ENCODE peak calls at places on chromosomes 1 and 21, in six cellular contexts. M, X, Q, N, Z and O are unnamed samples.

GRCh38 chr1:64323054-64323453 is 119.6 kb downstream of the UBE2U start:
- DNase-seq in N (no peak), M (no peak), X (no peak), Q (no peak), Z (no peak), O (no peak)

GRCh38 chr1:6408023-6408422 is 11.7 kb downstream of the HES2 start:
- DNase-seq in N (no peak), M (no peak), Z (no peak), X (no peak), Q (no peak), O (no peak)

GRCh38 chr1:234154320-234155251 is 218.7 kb upstream of the COA6 start:
- DNase-seq in N (no peak), Z (no peak), X (peak; percentile 64), Q (peak; percentile 51), M (peak; percentile 48), O (peak; percentile 21)

GRCh38 chr1:60697204-60697994 is 385.0 kb upstream of the NFIA start:
- DNase-seq in M (no peak), Q (no peak), X (peak; percentile 5), N (no peak), Z (no peak), O (no peak)

GRCh38 chr1:234970371-234970730 is 158.3 kb downstream of the TOMM20 start:
- DNase-seq in X (peak; percentile 88), Q (no peak), N (no peak), Z (no peak), M (peak; percentile 92), O (no peak)

GRCh38 chr1:228279011-228279721 is 71.3 kb downstream of the OBSCN start:
- DNase-seq in N (peak; percentile 41), Q (no peak), X (no peak), M (no peak), Z (no peak), O (peak; percentile 51)

GRCh38 chr1:83918688-83919285 is 80.1 kb downstream of the TTLL7 start:
- DNase-seq in Q (no peak), M (no peak), Z (no peak), X (no peak), N (no peak), O (no peak)

GRCh38 chr1:8664887-8665286 is 152.6 kb downstream of the RERE start:
- DNase-seq in M (no peak), Z (no peak), N (no peak), X (no peak), Q (no peak), O (no peak)

GRCh38 chr21:28084951-28085350 is 907.7 kb downstream of the LTN1 start:
- DNase-seq in N (no peak), X (no peak), M (no peak), Z (no peak), Q (no peak), O (no peak)

GRCh38 chr1:20069932-20070331 is at the start of gene PLA2G5:
- DNase-seq in M (no peak), X (no peak), Q (no peak), N (no peak), Z (no peak), O (no peak)

GRCh38 chr1:25906644-25907300 is 553 bp upstream of the STMN1 start:
- DNase-seq in M (no peak), N (no peak), Q (no peak), X (no peak), Z (peak; percentile 61), O (no peak)

GRCh38 chr1:59596432-59596831 is 218.3 kb upstream of the HOOK1 start:
- DNase-seq in Q (no peak), N (no peak), Z (no peak), X (peak; percentile 46), M (peak; percentile 47), O (peak; percentile 65)

GRCh38 chr1:240190881-240191385 is 99.2 kb downstream of the FMN2 start:
- DNase-seq in Z (no peak), Q (peak; percentile 63), M (peak; percentile 98), N (no peak), X (peak; percentile 92), O (no peak)

GRCh38 chr1:114524933-114525332 is 13.9 kb upstream of the TRIM33 start:
- DNase-seq in Z (no peak), Q (no peak), M (no peak), X (no peak), N (no peak), O (no peak)

GRCh38 chr1:184838374-184838995 is 83.8 kb upstream of the EDEM3 start:
- DNase-seq in M (peak; percentile 69), Q (peak; percentile 15), Z (no peak), N (peak; percentile 62), X (peak; percentile 92), O (no peak)

GRCh38 chr1:173853074-173853473 is 14.7 kb downstream of the GAS5 start:
- DNase-seq in X (peak; percentile 56), M (peak; percentile 46), Q (no peak), N (no peak), Z (no peak), O (no peak)

GRCh38 chr1:63506782-63507181 is 16.2 kb downstream of the ITGB3BP start:
- DNase-seq in M (no peak), Z (no peak), N (no peak), Q (no peak), X (no peak), O (no peak)

GRCh38 chr1:67683736-67684525 is 1.1 kb upstream of the GADD45A start:
- DNase-seq in M (no peak), N (no peak), X (peak; percentile 41), Q (no peak), Z (no peak), O (no peak)

GRCh38 chr1:20359451-20360330 is 69.0 kb downstream of the VWA5B1 start:
- DNase-seq in Q (no peak), Z (no peak), X (no peak), M (no peak), N (no peak), O (peak; percentile 57)

GRCh38 chr1:210489491-210489890 is 160.8 kb downstream of the HHAT start:
- DNase-seq in M (peak; percentile 16), N (no peak), Z (no peak), X (no peak), Q (no peak), O (no peak)

GRCh38 chr1:43435146-43436145 is 18.3 kb downstream of the HYI start:
- DNase-seq in N (peak; percentile 45), X (peak; percentile 19), Z (no peak), M (peak; percentile 20), Q (no peak), O (no peak)

GRCh38 chr1:58152709-58153108 is 393.8 kb downstream of the OMA1 start:
- DNase-seq in N (no peak), Z (no peak), Q (no peak), M (no peak), X (no peak), O (no peak)

GRCh38 chr1:176770066-176770465 is 307.1 kb downstream of the PAPPA2 start:
- DNase-seq in X (no peak), Z (no peak), M (no peak), N (no peak), Q (no peak), O (no peak)

GRCh38 chr1:153849487-153850185 is 73.1 kb downstream of the GATAD2B start:
- DNase-seq in Q (no peak), N (no peak), M (no peak), X (no peak), Z (no peak), O (no peak)

GRCh38 chr1:41496080-41497055 is 11.9 kb upstream of the EDN2 start:
- DNase-seq in Q (no peak), N (peak; percentile 87), X (no peak), Z (peak; percentile 93), M (peak; percentile 73), O (peak; percentile 78)

DNA sequence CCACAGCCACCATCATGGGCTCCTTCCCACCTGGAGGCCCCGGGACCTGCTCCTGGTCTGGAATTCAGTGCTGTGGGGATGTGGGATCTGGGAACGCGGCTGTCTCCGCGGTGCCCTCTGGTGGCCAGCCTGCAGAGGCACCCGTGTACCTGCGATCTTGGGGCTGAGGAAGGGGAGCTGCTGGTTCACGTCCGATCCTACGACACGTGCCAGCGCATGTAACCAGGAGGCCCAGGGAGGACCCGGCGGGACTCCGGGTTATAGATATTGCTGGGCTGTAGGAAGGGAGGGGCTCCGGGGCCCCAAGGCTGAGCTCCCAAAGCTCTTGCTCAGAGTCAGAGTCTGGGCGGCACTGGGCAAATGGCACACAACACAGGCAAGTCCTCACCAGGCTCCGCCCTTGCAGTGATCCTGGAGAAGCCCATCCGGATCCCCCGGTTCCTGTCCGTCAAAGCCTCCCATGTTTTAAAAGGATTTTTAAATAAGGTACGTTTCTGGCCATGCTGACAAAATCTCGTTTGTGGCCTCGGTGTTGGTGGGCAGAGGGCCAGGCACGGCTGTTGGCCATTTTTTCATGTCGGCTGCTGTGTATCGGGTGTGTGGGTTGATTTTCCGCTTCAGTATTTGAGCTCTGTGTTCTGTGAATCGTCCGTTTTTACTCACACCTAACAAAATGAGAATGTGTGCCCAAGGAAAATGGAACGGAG is 20.1 kb downstream of the FAAP20 start:
- DNase-seq in N (no peak), X (no peak), Z (no peak), Q (peak; percentile 86), M (no peak), O (no peak)
- H3K4me3 ChIP-seq in N (peak overlapping the region; percentile 63), X (no peak overlapping the region), Z (peak overlapping the region; percentile 43), Q (no peak overlapping the region), M (peak overlapping the region; percentile 42), O (no peak overlapping the region)

GRCh38 chr1:214021321-214021720 is 33.5 kb downstream of the PROX1 start:
- DNase-seq in X (no peak), Z (no peak), Q (no peak), M (no peak), N (no peak), O (no peak)

GRCh38 chr1:214019499-214019898 is 31.7 kb downstream of the PROX1 start:
- DNase-seq in N (no peak), Q (no peak), M (no peak), Z (no peak), X (no peak), O (no peak)

GRCh38 chr1:214022810-214023425 is 35.1 kb downstream of the PROX1 start:
- DNase-seq in Q (no peak), X (no peak), M (no peak), Z (no peak), N (no peak), O (no peak)

GRCh38 chr1:214018605-214019268 is 31.0 kb downstream of the PROX1 start:
- DNase-seq in X (no peak), Q (no peak), Z (no peak), N (no peak), M (no peak), O (no peak)

DNA sequence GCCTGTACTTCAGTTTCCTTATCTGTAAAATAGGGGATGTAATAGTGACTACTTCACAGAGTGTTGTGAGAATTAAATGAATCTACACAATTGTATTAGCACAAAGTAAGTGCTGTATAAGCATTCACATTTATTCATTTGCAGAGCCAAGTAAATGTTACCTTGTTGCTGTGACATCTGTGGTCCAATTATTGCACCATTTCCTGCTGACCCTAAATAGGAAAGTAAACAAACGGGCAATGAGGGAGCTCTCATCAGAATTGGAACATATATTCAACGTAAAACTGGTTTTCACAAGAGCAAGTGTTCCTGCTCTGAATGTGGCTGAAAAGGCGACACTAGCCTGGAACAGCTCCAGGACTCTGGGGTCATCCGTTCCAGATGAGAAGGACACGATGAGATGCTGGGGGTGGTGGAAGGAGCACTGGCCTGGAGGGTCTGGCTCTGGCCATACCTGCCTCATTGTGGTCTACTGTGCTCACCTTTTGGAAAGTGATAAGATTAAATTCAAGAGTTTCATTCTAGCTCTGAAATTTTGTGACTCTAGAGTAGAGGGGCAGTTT is 34.5 kb downstream of the PROX1 start:
- DNase-seq in Q (no peak), Z (no peak), N (no peak), M (no peak), X (no peak), O (no peak)
- TF ChIP-seq CTCF in Q (no peak), Z (no peak), N (no peak), M (no peak), X (no peak), O (no peak)

GRCh38 chr1:156664046-156664948 is 12.9 kb downstream of the NES start:
- DNase-seq in X (no peak), Z (no peak), Q (no peak), M (no peak), N (no peak), O (no peak)
- H3K27ac ChIP-seq in X (no peak overlapping the region), Z (peak overlapping the region; percentile 76), Q (peak overlapping the region; percentile 97), M (peak overlapping the region; percentile 65), N (peak overlapping the region; percentile 85), O (no peak overlapping the region)

GRCh38 chr1:27343639-27344025 is 1.8 kb downstream of the SYTL1 start:
- DNase-seq in Z (no peak), M (no peak), N (peak; percentile 47), Q (no peak), X (no peak), O (no peak)
- H3K4me3 ChIP-seq in Z (peak overlapping the region; percentile 61), M (no peak overlapping the region), N (peak overlapping the region; percentile 70), Q (no peak overlapping the region), X (no peak overlapping the region), O (peak overlapping the region; percentile 64)